ENCODE peak calls at places on chromosome 4, in six cellular contexts. I is body of pancreas, H is adrenal gland, T is neural progenitor cell, O is stomach, Q is HCT116. R is an unnamed sample.

GRCh38 chr4:82043081-82043808 is 330.5 kb downstream of the HNRNPD start:
- DNase-seq in I (peak; percentile 45), H (peak; percentile 36), O (peak; percentile 46), T (peak; percentile 23), Q (no peak), R (no peak)

GRCh38 chr4:153084939-153085630 is 119.2 kb upstream of the TRIM2 start:
- DNase-seq in Q (peak; percentile 44), O (peak; percentile 82), H (peak; percentile 77), T (peak; percentile 77), I (peak; percentile 73), R (no peak)

GRCh38 chr4:89245459-89245858 is 62.1 kb downstream of the GPRIN3 start:
- DNase-seq in Q (no peak), H (no peak), O (peak; percentile 43), I (peak; percentile 70), T (no peak), R (no peak)

GRCh38 chr4:116358633-116359222 is 726.6 kb downstream of the TRAM1L1 start:
- DNase-seq in Q (peak; percentile 52), T (peak; percentile 72), O (peak; percentile 69), I (peak; percentile 86), H (peak; percentile 61), R (no peak)

GRCh38 chr4:118905546-118905945 is 16.9 kb downstream of the SYNPO2 start:
- DNase-seq in H (peak; percentile 13), O (no peak), I (no peak), Q (no peak), T (no peak), R (no peak)

GRCh38 chr4:60042941-60043340 is 1157.2 kb upstream of the ADGRL3 start:
- DNase-seq in Q (no peak), O (no peak), I (no peak), H (no peak), T (no peak), R (no peak)

GRCh38 chr4:113837397-113837796 is 75.9 kb upstream of the CAMK2D start:
- DNase-seq in Q (no peak), T (no peak), I (no peak), O (no peak), H (no peak), R (no peak)

GRCh38 chr4:16685536-16685935 is 212.9 kb downstream of the LDB2 start:
- DNase-seq in Q (no peak), I (no peak), O (no peak), H (no peak), T (no peak), R (no peak)

GRCh38 chr4:52052475-52052780 is 1.3 kb downstream of the SPATA18 start:
- DNase-seq in I (no peak), Q (no peak), O (no peak), T (no peak), H (peak; percentile 9), R (no peak)

GRCh38 chr4:27357283-27357682 is 496.6 kb downstream of the STIM2 start:
- DNase-seq in T (no peak), O (no peak), H (no peak), Q (no peak), I (no peak), R (no peak)

GRCh38 chr4:158724647-158725046 is 1.5 kb upstream of the PPID start:
- DNase-seq in Q (no peak), I (no peak), O (no peak), T (no peak), H (no peak), R (no peak)

GRCh38 chr4:5708171-5708828 is at the start of gene EVC2:
- DNase-seq in T (peak; percentile 71), Q (no peak), O (peak; percentile 60), H (peak; percentile 54), I (peak; percentile 72), R (no peak)

GRCh38 chr4:110631582-110632505 is 9.0 kb upstream of the PITX2 start:
- DNase-seq in I (peak; percentile 71), O (peak; percentile 74), Q (peak; percentile 68), H (peak; percentile 52), T (peak; percentile 94), R (no peak)

GRCh38 chr4:1396806-1397455 is 9.3 kb downstream of the NKX1-1 start:
- DNase-seq in T (no peak), H (no peak), O (no peak), I (no peak), Q (no peak), R (no peak)

GRCh38 chr4:90883519-90883918 is 756.3 kb downstream of the CCSER1 start:
- DNase-seq in O (no peak), I (no peak), T (no peak), Q (no peak), H (no peak), R (no peak)

DNA sequence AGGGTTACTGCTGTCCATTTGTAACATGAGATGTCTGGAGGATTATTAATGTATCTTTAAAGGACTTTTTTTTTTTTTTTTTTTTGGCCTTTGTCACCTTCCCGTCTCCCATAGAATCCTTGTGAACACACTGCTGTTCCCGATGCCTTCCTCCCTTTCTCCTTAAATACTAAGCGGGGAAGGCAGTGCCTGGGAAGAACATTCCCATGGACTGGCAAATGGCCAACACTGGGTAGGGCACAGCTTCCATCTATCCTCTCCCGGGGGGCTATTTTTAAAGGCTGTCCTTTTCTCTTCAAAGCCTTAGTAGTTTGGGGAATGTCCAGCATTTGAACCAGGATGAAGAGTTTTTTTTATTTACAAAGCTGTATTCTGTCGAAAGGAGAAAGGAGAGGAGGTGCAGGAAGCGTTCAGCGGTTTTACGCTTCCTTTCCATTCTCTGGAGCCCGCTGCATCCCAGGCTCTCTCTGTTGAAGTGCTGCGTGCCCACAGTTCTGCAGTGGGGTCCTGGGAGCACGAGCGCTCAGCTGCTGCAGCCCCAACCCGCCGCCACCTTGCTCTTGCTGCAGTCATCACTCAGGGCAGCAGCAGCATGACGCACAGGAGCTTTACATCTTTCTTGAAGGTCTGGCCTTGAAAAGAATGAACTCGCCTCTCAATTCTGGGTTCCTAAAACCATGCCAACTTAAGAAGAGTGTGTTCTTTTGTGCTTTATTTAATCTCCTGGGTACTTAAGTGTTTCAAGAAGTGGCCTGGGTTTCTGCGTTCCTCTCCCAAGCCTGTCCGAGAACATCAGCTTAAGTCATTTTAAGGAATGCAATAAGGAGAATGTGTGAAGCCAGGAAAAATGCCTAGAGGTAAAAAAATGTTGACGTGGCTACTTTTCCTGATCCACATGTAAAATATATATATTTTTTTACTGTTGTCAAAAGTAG is 427.2 kb downstream of the MAPK10 start:
- DNase-seq in Q (no peak), H (no peak), I (peak; percentile 25), T (peak; percentile 41), O (peak; percentile 40), R (no peak)
- H3K4me3 ChIP-seq in Q (no peak overlapping the region), H (no peak overlapping the region), I (no peak overlapping the region), T (no peak overlapping the region), O (peak overlapping the region; percentile 36), R (no peak overlapping the region)

DNA sequence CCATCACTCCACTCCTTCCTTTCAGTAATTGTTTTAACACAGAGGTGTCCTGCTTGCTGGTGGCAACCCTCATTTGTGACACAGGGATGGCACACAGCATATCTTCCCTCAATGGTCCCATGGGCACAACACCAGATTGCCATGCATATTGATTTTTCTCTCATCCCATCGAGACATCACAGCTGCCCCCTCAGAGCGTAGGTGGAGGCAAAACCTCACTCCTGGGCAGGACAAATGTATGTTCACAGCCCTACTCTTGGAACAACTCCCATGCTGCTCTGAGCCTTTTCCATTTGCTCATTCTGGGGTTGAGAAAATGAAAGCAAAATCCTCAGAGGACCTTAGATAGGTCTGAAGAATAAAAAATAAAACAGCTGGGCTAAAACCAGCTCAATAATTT is 172.2 kb downstream of the GABRB1 start:
- DNase-seq in O (no peak), H (no peak), I (no peak), Q (no peak), T (no peak), R (no peak)
- H3K27ac ChIP-seq in O (no peak overlapping the region), H (no peak overlapping the region), I (no peak overlapping the region), Q (no peak overlapping the region), T (no peak overlapping the region), R (no peak overlapping the region)

DNA sequence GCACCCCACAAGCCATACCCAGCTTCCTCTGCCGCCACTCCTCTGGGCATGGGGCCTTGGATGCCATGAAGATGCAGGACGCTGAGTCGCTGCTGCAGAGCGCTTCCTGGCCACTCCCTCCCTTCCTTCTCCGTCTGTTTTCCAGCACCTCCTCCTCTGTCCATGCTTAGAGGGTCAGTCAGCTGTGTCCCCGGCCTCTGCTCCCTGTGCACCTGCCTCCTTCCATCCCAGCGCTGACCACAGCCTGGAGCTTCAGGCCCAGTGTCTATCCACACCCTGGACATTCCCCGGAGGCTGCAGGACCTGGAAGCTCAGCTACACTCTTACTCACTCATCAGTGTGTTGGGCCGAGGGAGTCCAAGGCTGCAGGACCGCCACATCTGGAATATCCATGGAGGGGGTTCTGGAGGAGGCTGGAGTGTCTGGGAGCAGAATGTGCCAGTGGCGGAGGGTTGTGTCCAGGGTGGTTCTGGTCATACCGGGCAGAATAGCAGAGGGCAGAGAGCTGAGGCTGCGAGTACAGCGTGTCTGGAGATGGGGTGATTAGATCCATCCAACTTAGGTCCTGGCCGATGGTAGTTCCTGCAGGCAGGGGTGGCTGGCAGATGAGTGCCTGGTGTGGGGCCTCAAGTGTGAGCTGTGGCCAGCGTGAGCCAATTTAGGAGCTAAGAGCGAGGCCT is 58.6 kb upstream of the ADRA2C start:
- DNase-seq in H (no peak), T (no peak), I (no peak), O (no peak), Q (no peak), R (no peak)
- H3K4me3 ChIP-seq in H (no peak overlapping the region), T (no peak overlapping the region), I (no peak overlapping the region), O (no peak overlapping the region), Q (no peak overlapping the region), R (no peak overlapping the region)

GRCh38 chr4:70706516-70706915 is 15.2 kb upstream of the RUFY3 start:
- DNase-seq in I (no peak), T (peak; percentile 12), Q (no peak), O (no peak), H (no peak), R (no peak)
- H3K27ac ChIP-seq in I (peak overlapping the region; percentile 91), T (no peak overlapping the region), Q (peak overlapping the region; percentile 95), O (peak overlapping the region; percentile 95), H (peak overlapping the region; percentile 97), R (peak overlapping the region; percentile 93)